ENCODE peak calls at places on chromosome 10, in five cellular contexts. I, D, S, J and M are unnamed samples.

GRCh38 chr10:29542723-29543122 is 92.0 kb downstream of the SVIL start:
- DNase-seq in I (no peak), D (no peak), S (no peak), J (no peak), M (no peak)

GRCh38 chr10:11164806-11165590 is 147.3 kb downstream of the CELF2 start:
- DNase-seq in I (no peak), D (peak), S (no peak), J (peak), M (peak)

GRCh38 chr10:128047991-128048826 is 78.0 kb downstream of the MKI67 start:
- DNase-seq in I (no peak), D (no peak), S (no peak), J (no peak), M (no peak)

GRCh38 chr10:62343000-62343399 is 31.2 kb upstream of the ZNF365 start:
- DNase-seq in I (no peak), D (no peak), S (no peak), J (no peak), M (no peak)

GRCh38 chr10:104297697-104298660 is 29.0 kb downstream of the GSTO2 start:
- DNase-seq in I (no peak), D (no peak), S (no peak), J (peak), M (no peak)

GRCh38 chr10:73734796-73735305 is 9.3 kb upstream of the SEC24C start:
- DNase-seq in I (no peak), D (no peak), S (no peak), J (no peak), M (no peak)

GRCh38 chr10:102400061-102400460 is 4.6 kb downstream of the NFKB2 start:
- DNase-seq in I (no peak), D (no peak), S (no peak), J (no peak), M (no peak)

GRCh38 chr10:82874671-82875070 is 999.7 kb downstream of the NRG3 start:
- DNase-seq in I (no peak), D (no peak), S (no peak), J (peak), M (no peak)

GRCh38 chr10:43939939-43940810 is 291.5 kb upstream of the ZNF32 start:
- DNase-seq in I (peak), D (no peak), S (no peak), J (peak), M (peak)

GRCh38 chr10:121610798-121611325 is 12.6 kb upstream of the FGFR2 start:
- DNase-seq in I (peak), D (no peak), S (no peak), J (no peak), M (no peak)

GRCh38 chr10:104447331-104447730 is 93.7 kb downstream of the CFAP58 start:
- DNase-seq in I (no peak), D (no peak), S (no peak), J (no peak), M (no peak)

GRCh38 chr10:81594991-81595390 is 280.0 kb upstream of the NRG3 start:
- DNase-seq in I (no peak), D (no peak), S (no peak), J (no peak), M (no peak)

GRCh38 chr10:47152861-47153349 is 147.1 kb upstream of the GDF10 start:
- DNase-seq in I (no peak), D (no peak), S (peak), J (peak), M (no peak)

GRCh38 chr10:22805304-22805703 is 90.9 kb upstream of the PIP4K2A start:
- DNase-seq in I (no peak), D (no peak), S (no peak), J (peak), M (no peak)

GRCh38 chr10:112695539-112695938 is 248.5 kb downstream of the VTI1A start:
- DNase-seq in I (no peak), D (no peak), S (no peak), J (no peak), M (no peak)

GRCh38 chr10:501596-501995 is 187.9 kb downstream of the DIP2C start:
- DNase-seq in I (no peak), D (peak), S (no peak), J (no peak), M (no peak)

GRCh38 chr10:75408512-75408881 is 6.9 kb upstream of the ZNF503 start:
- DNase-seq in I (no peak), D (no peak), S (no peak), J (no peak), M (no peak)

GRCh38 chr10:18231480-18231879 is 91.3 kb downstream of the CACNB2 start:
- DNase-seq in I (no peak), D (no peak), S (no peak), J (no peak), M (no peak)

GRCh38 chr10:129741280-129741977 is 222.6 kb downstream of the EBF3 start:
- DNase-seq in I (no peak), D (peak), S (no peak), J (no peak), M (peak)

GRCh38 chr10:70542565-70542938 is 60.0 kb downstream of the PRF1 start:
- DNase-seq in I (no peak), D (no peak), S (no peak), J (no peak), M (no peak)

GRCh38 chr10:43816351-43817321 is 168.0 kb upstream of the ZNF32 start:
- DNase-seq in I (no peak), D (no peak), S (no peak), J (peak), M (no peak)

GRCh38 chr10:65941098-65941655 is 984.7 kb upstream of the LRRTM3 start:
- DNase-seq in I (no peak), D (no peak), S (no peak), J (no peak), M (no peak)

GRCh38 chr10:109308971-109309370 is 614.3 kb downstream of the XPNPEP1 start:
- DNase-seq in I (no peak), D (no peak), S (no peak), J (no peak), M (no peak)

GRCh38 chr10:127883516-127883915 is 9.2 kb downstream of the CLRN3 start:
- DNase-seq in I (no peak), D (no peak), S (no peak), J (no peak), M (no peak)

GRCh38 chr10:117112220-117112619 is 25.9 kb downstream of the VAX1 start:
- DNase-seq in I (no peak), D (no peak), S (peak), J (no peak), M (no peak)
- TF ChIP-seq CTCF in I (no peak), D (no peak), S (peak), J (peak), M (no peak)

GRCh38 chr10:6465854-6466524 is 114.1 kb downstream of the PRKCQ start:
- DNase-seq in I (no peak), D (no peak), S (no peak), J (no peak), M (no peak)
- TF ChIP-seq CTCF in I (no peak), D (no peak), S (no peak), J (no peak), M (no peak)

DNA sequence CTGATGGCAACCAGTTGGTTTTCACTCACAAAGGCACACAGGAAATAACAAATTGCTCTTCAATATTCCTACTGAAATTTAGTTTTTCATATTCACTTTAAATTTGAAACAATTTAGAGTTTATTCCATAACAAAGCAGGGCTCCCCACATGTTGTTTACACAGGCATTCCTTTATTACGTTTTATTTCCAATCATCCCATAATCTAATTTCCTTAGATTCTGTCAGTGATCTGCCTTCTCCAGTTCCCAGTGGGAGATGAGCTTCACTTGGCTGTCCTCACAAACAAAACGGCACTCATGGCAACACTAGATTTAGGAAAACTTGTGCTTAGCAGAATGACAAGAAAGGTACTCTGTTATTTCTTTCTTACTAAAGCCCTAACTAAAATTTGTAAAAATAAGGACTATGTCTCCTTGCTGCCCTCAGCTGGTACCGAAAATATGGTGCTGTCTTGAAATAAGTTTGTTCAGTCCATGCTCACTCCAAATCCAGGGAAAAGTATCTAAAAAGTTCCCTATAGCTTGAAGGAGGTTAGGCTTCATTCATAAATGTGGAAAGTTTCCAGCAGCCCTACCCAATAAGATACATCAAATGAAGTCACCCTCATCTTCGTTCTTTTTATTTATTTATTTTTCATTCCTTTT is 23.0 kb downstream of the PHYH start:
- DNase-seq in I (no peak), D (no peak), S (no peak), J (peak), M (no peak)
- TF ChIP-seq CTCF in I (no peak), D (no peak), S (no peak), J (peak), M (no peak)

DNA sequence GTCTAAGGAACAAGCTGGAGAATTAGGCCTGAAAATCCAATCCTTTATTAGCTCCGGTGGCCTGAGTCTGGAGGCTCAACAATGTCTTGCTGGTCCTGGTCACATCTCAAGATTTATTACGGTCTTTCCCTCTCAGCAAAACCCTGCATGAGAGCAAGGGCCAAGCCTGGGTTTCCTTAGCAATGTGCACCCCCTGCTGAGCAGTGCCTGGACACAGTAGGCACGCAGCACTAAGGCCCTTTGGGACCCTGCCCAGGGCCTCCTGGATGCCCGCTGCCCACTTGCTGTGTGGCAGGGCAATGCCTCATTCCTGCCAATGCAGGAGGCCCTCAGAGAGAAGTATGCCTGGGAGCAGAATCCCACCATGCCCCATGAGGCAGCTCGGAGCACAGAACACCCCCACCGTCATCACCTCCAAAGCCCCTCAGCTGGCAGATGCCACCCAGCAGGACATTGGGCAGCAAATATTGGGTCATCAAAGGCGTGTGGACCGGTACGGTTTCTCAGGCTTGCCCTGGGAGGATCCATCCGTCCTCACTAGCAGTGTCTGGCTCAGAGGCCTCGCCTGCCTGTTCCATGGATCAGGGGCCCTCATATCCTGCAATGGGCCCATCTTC is 156.4 kb downstream of the OAT start:
- DNase-seq in I (no peak), D (no peak), S (no peak), J (no peak), M (no peak)
- TF ChIP-seq CTCF in I (no peak), D (no peak), S (no peak), J (no peak), M (no peak)

GRCh38 chr10:21733710-21734109 is 199.7 kb downstream of the MLLT10 start:
- DNase-seq in I (no peak), D (no peak), S (no peak), J (no peak), M (no peak)

GRCh38 chr10:21737061-21737460 is 203.0 kb downstream of the MLLT10 start:
- DNase-seq in I (no peak), D (no peak), S (no peak), J (no peak), M (no peak)

GRCh38 chr10:21726601-21727295 is 192.7 kb downstream of the MLLT10 start:
- DNase-seq in I (no peak), D (no peak), S (no peak), J (no peak), M (no peak)

GRCh38 chr10:21727452-21728168 is 193.6 kb downstream of the MLLT10 start:
- DNase-seq in I (no peak), D (no peak), S (no peak), J (peak), M (no peak)

DNA sequence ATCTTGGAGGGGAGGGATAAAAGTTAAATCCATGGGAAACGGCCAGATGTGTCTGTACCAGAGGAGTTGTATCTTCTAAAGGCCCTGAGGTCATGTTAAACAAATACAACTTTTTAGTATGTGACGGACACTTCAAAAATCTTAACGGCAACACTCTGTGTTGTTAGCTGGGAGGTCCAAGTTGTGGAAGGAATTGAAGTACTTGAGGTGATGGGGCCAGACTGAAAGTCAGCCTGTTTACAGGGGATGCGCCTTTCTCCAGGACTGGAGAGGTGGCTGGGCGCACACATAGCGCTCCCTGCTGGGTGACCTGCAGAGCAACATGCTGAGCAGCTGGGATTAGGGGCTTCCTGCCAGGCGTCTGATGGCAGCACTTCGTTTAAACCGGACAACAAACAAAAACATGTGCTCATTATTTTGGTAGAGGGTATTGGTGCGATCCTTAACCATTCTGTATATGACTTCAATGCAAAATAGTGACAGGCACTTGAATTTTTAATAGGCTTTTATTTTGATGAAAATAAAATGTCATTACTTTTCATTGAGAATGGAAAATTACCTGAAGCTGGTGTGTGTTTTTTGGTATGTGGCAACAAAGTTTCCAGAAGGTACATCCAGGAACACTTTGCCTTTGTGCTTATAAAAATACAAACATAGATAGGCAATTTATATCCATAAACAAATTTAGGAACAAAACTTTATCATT is 198.2 kb downstream of the MLLT10 start:
- DNase-seq in I (no peak), D (no peak), S (peak), J (peak), M (no peak)
- TF ChIP-seq CTCF in I (no peak), D (peak), S (peak), J (peak), M (peak)

DNA sequence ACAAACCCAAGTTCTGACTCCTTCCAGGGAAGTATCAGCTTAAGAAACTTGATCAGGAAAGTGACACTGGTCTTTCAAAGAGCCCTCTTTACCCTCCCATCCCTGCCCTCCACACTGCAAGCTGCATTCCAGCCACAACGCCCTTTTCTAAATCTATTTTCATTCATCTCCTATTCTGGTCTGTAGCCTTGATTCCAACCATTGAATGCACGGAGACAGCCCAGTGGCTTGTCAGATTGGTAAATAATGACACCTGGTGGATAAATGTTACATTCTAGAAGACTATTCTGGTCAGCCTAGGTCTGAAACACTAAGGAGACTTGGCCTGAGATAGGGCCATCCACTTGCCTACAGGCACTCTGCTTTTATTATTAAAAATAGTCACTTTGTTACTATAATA is 20.9 kb downstream of the MORN4 start:
- DNase-seq in I (no peak), D (no peak), S (peak), J (peak), M (no peak)
- TF ChIP-seq CTCF in I (peak), D (no peak), S (peak), J (peak), M (peak)

DNA sequence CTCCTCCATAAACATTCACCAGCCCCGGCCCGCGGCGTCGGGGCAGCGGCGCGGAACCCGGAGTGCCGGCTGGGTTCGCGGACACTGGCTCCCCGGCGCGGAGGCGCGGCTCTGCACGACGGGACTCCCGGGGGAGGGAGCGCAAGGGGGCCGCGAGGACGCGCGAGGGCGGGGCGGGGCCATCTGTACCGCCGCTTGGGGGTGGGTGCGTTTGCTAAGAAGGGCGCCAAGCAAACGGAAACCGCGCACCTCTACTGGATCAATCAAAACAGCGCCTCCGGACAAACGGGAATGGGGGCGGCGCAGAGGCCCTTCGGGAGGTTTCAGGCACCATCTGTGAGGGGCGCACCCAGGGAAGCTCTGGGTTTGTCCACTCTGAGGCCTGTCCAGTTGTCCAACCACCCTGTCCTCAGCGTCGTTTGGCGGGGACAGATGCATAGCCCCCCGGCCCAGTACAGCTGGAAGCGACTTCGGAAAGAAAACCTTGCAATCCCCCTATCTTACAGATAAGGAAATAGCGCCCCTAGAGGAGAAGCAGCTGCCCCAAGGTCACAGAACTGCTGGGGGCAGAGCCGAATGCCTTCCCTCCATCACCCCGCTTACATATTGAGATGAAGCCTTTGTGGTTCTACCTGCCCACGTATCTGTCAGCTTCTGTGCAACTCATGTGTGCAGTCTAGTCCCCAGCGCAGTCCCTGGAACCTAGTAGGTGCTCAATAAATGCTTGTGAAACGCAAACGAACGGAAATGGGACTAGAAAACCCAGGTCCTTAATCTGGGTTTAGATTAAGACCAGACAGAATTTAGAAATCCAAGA is 10.7 kb upstream of the SLIT1 start:
- DNase-seq in I (no peak), D (no peak), S (peak), J (no peak), M (no peak)
- TF ChIP-seq CTCF in I (no peak), D (no peak), S (peak), J (peak), M (no peak)

DNA sequence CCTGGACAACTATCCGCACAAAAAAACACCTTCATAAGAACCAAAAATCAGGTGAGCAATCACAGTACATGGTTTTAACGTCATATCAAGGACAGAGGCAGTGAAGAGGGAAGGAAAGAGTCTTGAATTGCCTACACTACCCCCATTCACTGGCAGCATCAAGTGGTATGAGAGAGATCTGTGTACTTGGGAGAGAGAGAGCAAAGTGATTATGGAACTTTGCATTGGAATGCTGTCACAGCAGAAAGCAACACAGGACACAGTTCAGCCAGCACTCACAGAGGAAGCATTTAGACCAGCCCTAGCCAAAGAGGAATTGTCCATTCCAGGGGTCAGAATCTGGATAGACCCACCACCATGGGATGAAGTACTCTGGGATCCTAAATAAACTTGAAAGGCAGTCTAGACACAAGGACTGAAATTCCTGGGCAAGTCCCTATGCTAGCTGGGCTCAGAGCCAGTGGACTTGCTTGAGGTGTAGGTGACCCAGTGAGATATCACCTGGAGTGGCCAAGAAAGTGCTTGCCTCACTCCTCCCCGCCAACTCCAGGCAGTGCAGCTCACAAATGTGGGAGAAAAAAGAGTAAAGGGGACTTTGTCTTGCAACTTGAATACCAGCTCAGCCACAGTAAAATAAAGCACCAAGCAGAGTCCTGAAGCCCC is 30.5 kb upstream of the SFTPD start:
- DNase-seq in I (no peak), D (no peak), S (no peak), J (no peak), M (no peak)
- TF ChIP-seq CTCF in I (no peak), D (no peak), S (no peak), J (no peak), M (no peak)